ENCODE peak calls at places on chromosome 14, in four cellular contexts. One of them, this sample, is unnamed.

GRCh38 chr14:33307691-33308369 is 369.2 kb downstream of the NPAS3 start:
- DNase-seq in NCI-H1694: peak; percentile 93
- DNase-seq in activated T-helper 1 cell treated with anti-CD3 and anti-CD28 coated beads, Interleukin-2, amount 50 U/mL, for 16 hours: no peak
- DNase-seq in NB4: no peak
- DNase-seq in this sample: no peak

GRCh38 chr14:33692762-33693161 is 258.1 kb downstream of the EGLN3 start:
- DNase-seq in NCI-H1694: no peak
- DNase-seq in activated T-helper 1 cell treated with anti-CD3 and anti-CD28 coated beads, Interleukin-2, amount 50 U/mL, for 16 hours: no peak
- DNase-seq in NB4: no peak
- DNase-seq in this sample: no peak

GRCh38 chr14:91167380-91167770 is 53.5 kb downstream of the DGLUCY start:
- DNase-seq in NCI-H1694: no peak
- DNase-seq in NB4: no peak
- DNase-seq in activated T-helper 1 cell treated with anti-CD3 and anti-CD28 coated beads, Interleukin-2, amount 50 U/mL, for 16 hours: no peak
- DNase-seq in this sample: no peak

GRCh38 chr14:49249022-49249421 is 337.2 kb downstream of the RPS29 start:
- DNase-seq in activated T-helper 1 cell treated with anti-CD3 and anti-CD28 coated beads, Interleukin-2, amount 50 U/mL, for 16 hours: no peak
- DNase-seq in NB4: peak; percentile 10
- DNase-seq in NCI-H1694: no peak
- DNase-seq in this sample: no peak

GRCh38 chr14:51554953-51555352 is 96.8 kb upstream of the FRMD6 start:
- DNase-seq in activated T-helper 1 cell treated with anti-CD3 and anti-CD28 coated beads, Interleukin-2, amount 50 U/mL, for 16 hours: no peak
- DNase-seq in NCI-H1694: no peak
- DNase-seq in NB4: peak; percentile 4
- DNase-seq in this sample: no peak

GRCh38 chr14:99274346-99275221 is 2.6 kb upstream of the BCL11B start:
- DNase-seq in NCI-H1694: peak; percentile 96
- DNase-seq in NB4: peak; percentile 86
- DNase-seq in activated T-helper 1 cell treated with anti-CD3 and anti-CD28 coated beads, Interleukin-2, amount 50 U/mL, for 16 hours: no peak
- DNase-seq in this sample: peak; percentile 72

GRCh38 chr14:34365309-34365915 is 96.6 kb downstream of the SPTSSA start:
- DNase-seq in NCI-H1694: no peak
- DNase-seq in activated T-helper 1 cell treated with anti-CD3 and anti-CD28 coated beads, Interleukin-2, amount 50 U/mL, for 16 hours: no peak
- DNase-seq in NB4: peak; percentile 29
- DNase-seq in this sample: no peak

GRCh38 chr14:105380656-105381210 is 17.6 kb upstream of the TEX22 start:
- DNase-seq in NB4: no peak
- DNase-seq in NCI-H1694: no peak
- DNase-seq in activated T-helper 1 cell treated with anti-CD3 and anti-CD28 coated beads, Interleukin-2, amount 50 U/mL, for 16 hours: no peak
- DNase-seq in this sample: no peak

GRCh38 chr14:83347874-83348273 is 1814.2 kb upstream of the SEL1L start:
- DNase-seq in NB4: no peak
- DNase-seq in activated T-helper 1 cell treated with anti-CD3 and anti-CD28 coated beads, Interleukin-2, amount 50 U/mL, for 16 hours: no peak
- DNase-seq in NCI-H1694: no peak
- DNase-seq in this sample: no peak

GRCh38 chr14:21057803-21058675 is at the start of gene RNASE8:
- DNase-seq in NB4: peak; percentile 13
- DNase-seq in activated T-helper 1 cell treated with anti-CD3 and anti-CD28 coated beads, Interleukin-2, amount 50 U/mL, for 16 hours: no peak
- DNase-seq in NCI-H1694: no peak
- DNase-seq in this sample: peak; percentile 33

GRCh38 chr14:92930737-92931602 is 8.0 kb downstream of the CHGA start:
- DNase-seq in NCI-H1694: no peak
- DNase-seq in NB4: no peak
- DNase-seq in activated T-helper 1 cell treated with anti-CD3 and anti-CD28 coated beads, Interleukin-2, amount 50 U/mL, for 16 hours: no peak
- DNase-seq in this sample: no peak

GRCh38 chr14:91681893-91682563 is 49.9 kb downstream of the CATSPERB start:
- DNase-seq in NB4: no peak
- DNase-seq in NCI-H1694: no peak
- DNase-seq in activated T-helper 1 cell treated with anti-CD3 and anti-CD28 coated beads, Interleukin-2, amount 50 U/mL, for 16 hours: no peak
- DNase-seq in this sample: no peak

GRCh38 chr14:68657300-68658028 is 135.4 kb downstream of the ZFP36L1 start:
- DNase-seq in NCI-H1694: no peak
- DNase-seq in activated T-helper 1 cell treated with anti-CD3 and anti-CD28 coated beads, Interleukin-2, amount 50 U/mL, for 16 hours: no peak
- DNase-seq in NB4: no peak
- DNase-seq in this sample: no peak

GRCh38 chr14:35336171-35337073 is 44.2 kb downstream of the PSMA6 start:
- DNase-seq in NCI-H1694: no peak
- DNase-seq in activated T-helper 1 cell treated with anti-CD3 and anti-CD28 coated beads, Interleukin-2, amount 50 U/mL, for 16 hours: no peak
- DNase-seq in NB4: peak; percentile 91
- DNase-seq in this sample: peak; percentile 99

GRCh38 chr14:77691259-77691658 is 16.6 kb downstream of the ALKBH1 start:
- DNase-seq in activated T-helper 1 cell treated with anti-CD3 and anti-CD28 coated beads, Interleukin-2, amount 50 U/mL, for 16 hours: no peak
- DNase-seq in NB4: no peak
- DNase-seq in NCI-H1694: no peak
- DNase-seq in this sample: no peak

GRCh38 chr14:48398675-48399282 is 723.4 kb upstream of the MDGA2 start:
- DNase-seq in NB4: peak; percentile 57
- DNase-seq in activated T-helper 1 cell treated with anti-CD3 and anti-CD28 coated beads, Interleukin-2, amount 50 U/mL, for 16 hours: no peak
- DNase-seq in NCI-H1694: peak; percentile 50
- DNase-seq in this sample: no peak